ENCODE peak calls at places on chromosomes 3 and 15, in ten cellular contexts. W is body of pancreas, Q is transverse colon, Y is HCT116, C is uterus, M is prostate gland, V is GM12892, J is Peyer's patch, S is upper lobe of left lung, P is GM12891. X is an unnamed sample.

GRCh38 chr15:32909431-32909830 is 191.6 kb downstream of the GREM1 start:
- DNase-seq in C (no peak), S (no peak), Y (no peak), W (no peak), M (no peak), Q (no peak), V (no peak), P (no peak), J (no peak), X (no peak)

GRCh38 chr15:99085413-99086326 is 19.2 kb upstream of the SYNM start:
- DNase-seq in P (no peak), Q (no peak), J (no peak), Y (no peak), M (no peak), S (no peak), W (no peak), C (no peak), V (no peak), X (no peak)

GRCh38 chr3:17261627-17262369 is 377.0 kb downstream of the PLCL2 start:
- DNase-seq in J (no peak), W (no peak), Y (no peak), M (no peak), P (no peak), V (no peak), Q (no peak), C (no peak), S (no peak), X (no peak)

GRCh38 chr3:134333522-134334181 is 40.6 kb downstream of the AMOTL2 start:
- DNase-seq in W (no peak), M (no peak), Q (no peak), P (no peak), J (no peak), Y (no peak), S (no peak), V (no peak), C (no peak), X (no peak)

GRCh38 chr3:167361356-167361755 is 18.7 kb downstream of the ZBBX start:
- DNase-seq in Q (no peak), Y (no peak), C (no peak), M (no peak), J (no peak), S (no peak), P (no peak), W (no peak), V (no peak), X (no peak)

GRCh38 chr3:175885196-175885766 is 1026.1 kb downstream of the NAALADL2 start:
- DNase-seq in C (no peak), V (no peak), J (no peak), P (no peak), S (peak; percentile 21), Q (no peak), M (no peak), Y (no peak), W (peak; percentile 49), X (no peak)

GRCh38 chr15:74352393-74352910 is 15.0 kb downstream of the CYP11A1 start:
- DNase-seq in W (no peak), P (no peak), S (no peak), Q (no peak), M (no peak), C (no peak), V (no peak), J (no peak), Y (no peak), X (no peak)

GRCh38 chr3:48966876-48967361 is 23.1 kb upstream of the P4HTM start:
- DNase-seq in W (no peak), Q (peak; percentile 41), C (no peak), M (peak; percentile 57), J (no peak), V (no peak), Y (no peak), S (no peak), P (no peak), X (no peak)

DNA sequence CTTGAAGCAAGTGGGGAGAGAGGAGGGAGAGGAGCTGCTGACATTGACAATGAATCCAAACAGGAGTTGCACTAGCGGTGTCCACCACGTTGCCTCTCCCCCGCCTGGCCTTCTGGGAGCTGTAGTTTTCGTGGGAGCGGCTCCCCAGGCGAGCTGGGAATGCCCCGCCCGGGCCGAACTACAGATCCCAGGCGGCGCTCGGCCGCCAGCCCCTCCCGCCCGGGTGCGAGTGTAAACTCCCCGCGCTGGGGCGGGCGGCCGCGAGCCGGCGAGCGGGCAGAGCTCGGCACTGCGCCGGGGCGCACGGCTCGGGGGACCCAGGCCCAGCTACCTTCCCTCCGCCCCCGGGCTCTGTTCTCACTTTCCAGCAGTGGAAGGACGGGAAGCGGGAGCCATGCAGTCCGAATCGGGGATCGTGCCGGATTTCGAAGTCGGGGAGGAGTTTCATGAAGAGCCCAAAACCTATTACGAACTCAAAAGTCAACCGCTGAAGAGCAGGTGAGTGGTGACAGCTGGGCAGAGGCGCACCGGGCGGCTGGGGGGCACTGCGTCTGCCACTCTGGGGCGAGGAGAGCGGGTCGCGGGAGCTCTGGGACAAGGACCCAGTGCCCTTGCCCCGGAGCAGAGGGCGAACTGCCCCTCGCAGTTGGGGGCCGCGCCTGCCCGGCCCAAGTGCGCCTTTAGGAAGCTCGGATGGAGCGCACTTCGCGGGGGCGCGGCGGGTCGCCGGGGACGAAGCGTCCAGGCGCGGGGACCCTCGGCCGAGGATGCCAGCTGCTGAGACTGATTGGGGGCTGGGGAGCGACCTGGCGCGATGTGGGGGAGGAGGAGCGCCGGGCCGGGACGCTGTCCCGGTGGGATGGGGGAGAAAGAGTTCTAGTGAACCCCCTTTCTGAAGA is at the start of gene MITF:
- DNase-seq in V (peak; percentile 47), W (peak; percentile 93), Q (peak; percentile 89), Y (peak; percentile 53), S (peak; percentile 96), J (peak; percentile 44), P (peak; percentile 49), C (peak; percentile 92), M (peak; percentile 92), X (peak; percentile 94)
- TF ChIP-seq POLR2A in V (no peak), W (no peak), Q (peak; percentile 45), Y (no peak), S (peak; percentile 25), J (no peak), P (no peak), C (peak; percentile 78), M (peak; percentile 64), X (peak; percentile 47)

GRCh38 chr15:81310480-81310879 is 13.5 kb downstream of the STARD5 start:
- DNase-seq in S (no peak), M (no peak), C (no peak), P (no peak), Y (no peak), V (no peak), Q (no peak), W (no peak), J (peak; percentile 15), X (no peak)

GRCh38 chr15:81312790-81313543 is 11.0 kb downstream of the STARD5 start:
- DNase-seq in P (no peak), J (peak; percentile 29), V (no peak), W (peak; percentile 78), Q (peak; percentile 57), Y (peak; percentile 84), M (peak; percentile 78), S (peak; percentile 33), C (peak; percentile 86), X (no peak)

GRCh38 chr15:81311834-81312459 is 12.0 kb downstream of the STARD5 start:
- DNase-seq in V (no peak), Y (no peak), P (no peak), W (peak; percentile 50), M (no peak), C (no peak), Q (no peak), J (peak; percentile 81), S (no peak), X (no peak)

GRCh38 chr15:81308260-81308659 is 15.7 kb downstream of the STARD5 start:
- DNase-seq in S (no peak), J (no peak), C (no peak), P (no peak), Y (no peak), M (no peak), V (no peak), W (no peak), Q (no peak), X (no peak)

GRCh38 chr15:81309647-81310460 is 14.1 kb downstream of the STARD5 start:
- DNase-seq in Y (no peak), S (no peak), J (peak; percentile 13), C (no peak), Q (no peak), P (no peak), W (no peak), V (no peak), M (no peak), X (no peak)
- TF ChIP-seq POLR2A in Y (no peak), S (no peak), J (no peak), C (no peak), Q (no peak), P (peak; percentile 32), W (no peak), V (peak; percentile 52), M (no peak), X (no peak)

GRCh38 chr3:185852562-185853135 is 27.8 kb upstream of the IGF2BP2 start:
- DNase-seq in C (no peak), V (no peak), Q (no peak), Y (no peak), W (no peak), M (no peak), J (no peak), P (no peak), S (no peak), X (no peak)

GRCh38 chr3:185857208-185857607 is 32.4 kb upstream of the IGF2BP2 start:
- DNase-seq in Q (no peak), P (no peak), W (no peak), M (no peak), S (no peak), V (no peak), J (no peak), C (no peak), Y (no peak), X (no peak)

GRCh38 chr3:185858502-185859225 is 33.8 kb upstream of the IGF2BP2 start:
- DNase-seq in C (no peak), Q (no peak), M (no peak), S (no peak), J (no peak), W (no peak), P (no peak), Y (no peak), V (no peak), X (no peak)

GRCh38 chr3:185859294-185859972 is 34.6 kb upstream of the IGF2BP2 start:
- DNase-seq in M (no peak), C (no peak), Y (no peak), P (no peak), V (no peak), W (no peak), Q (no peak), J (no peak), S (no peak), X (no peak)

GRCh38 chr3:185856652-185857051 is 31.8 kb upstream of the IGF2BP2 start:
- DNase-seq in Y (no peak), V (no peak), P (no peak), M (no peak), C (no peak), W (no peak), Q (no peak), J (no peak), S (no peak), X (no peak)
- TF ChIP-seq POLR2A in Y (no peak), V (no peak), P (no peak), M (no peak), C (no peak), W (no peak), Q (no peak), J (no peak), S (no peak), X (no peak)

DNA sequence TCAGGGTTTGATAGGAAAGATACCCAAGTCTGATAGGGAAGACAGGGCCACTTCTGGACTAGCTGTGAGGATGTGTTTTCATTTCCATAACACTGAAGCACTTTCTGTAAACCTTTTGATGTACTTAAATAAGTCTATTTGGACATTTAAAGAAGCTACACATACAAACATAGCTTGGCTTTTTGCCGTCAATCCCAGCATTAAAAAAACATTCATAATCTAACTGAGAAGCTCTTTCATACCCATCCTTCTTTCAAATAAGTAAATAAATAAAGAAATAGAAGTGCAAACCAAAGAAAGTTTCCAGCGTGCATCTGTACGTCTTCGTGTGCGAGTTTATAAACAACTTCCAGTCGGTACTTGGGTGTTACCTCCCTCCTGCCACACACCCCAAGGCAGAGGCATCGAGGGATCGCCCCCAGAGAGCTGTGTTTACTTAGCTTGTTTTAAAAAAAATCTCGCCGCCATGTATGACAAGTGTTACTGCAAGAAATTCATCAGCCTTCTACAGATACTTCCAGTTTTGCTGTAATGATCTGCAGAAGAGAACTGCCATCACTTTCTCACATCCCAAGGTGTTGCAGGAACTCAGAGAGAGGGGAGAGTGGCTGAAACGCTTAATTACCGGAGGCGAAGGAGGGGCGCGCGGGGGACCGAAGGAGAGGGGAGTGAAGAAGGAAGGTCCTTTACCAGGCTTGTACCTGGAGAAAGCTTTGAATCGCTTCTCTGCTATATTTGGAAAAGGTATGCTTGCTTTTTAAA is 9.0 kb upstream of the MEIS2 start:
- DNase-seq in C (no peak), W (no peak), Y (no peak), V (no peak), P (no peak), J (no peak), S (no peak), M (no peak), Q (no peak), X (no peak)
- TF ChIP-seq POLR2A in C (no peak), W (no peak), Y (no peak), V (no peak), P (no peak), J (no peak), S (no peak), M (no peak), Q (no peak), X (no peak)